ENCODE peak calls at places on chromosomes 12 and 14, in five cellular contexts. Q, H, B, N and F are unnamed samples.

GRCh38 chr12:8048906-8049305 is 16.4 kb downstream of the FOXJ2 start:
- DNase-seq in Q (no peak), N (no peak), H (no peak), B (no peak), F (no peak)

GRCh38 chr14:102363182-102363952 is 626 bp downstream of the TECPR2 start:
- DNase-seq in N (peak; percentile 51), B (no peak), Q (no peak), H (no peak), F (peak; percentile 17)

GRCh38 chr12:33472299-33472698 is 32.7 kb upstream of the SYT10 start:
- DNase-seq in B (no peak), Q (no peak), N (no peak), H (no peak), F (no peak)

GRCh38 chr12:51706206-51706605 is 115.2 kb downstream of the SCN8A start:
- DNase-seq in H (no peak), Q (no peak), N (no peak), B (no peak), F (no peak)

GRCh38 chr14:88078525-88078924 is 73.6 kb downstream of the GPR65 start:
- DNase-seq in H (no peak), N (no peak), Q (no peak), B (no peak), F (no peak)

GRCh38 chr14:99177876-99178630 is 93.9 kb downstream of the BCL11B start:
- DNase-seq in H (no peak), N (no peak), Q (no peak), B (no peak), F (no peak)

GRCh38 chr12:101592931-101593330 is 1.8 kb upstream of the MYBPC1 start:
- DNase-seq in H (no peak), Q (no peak), N (no peak), B (no peak), F (no peak)

GRCh38 chr14:99427632-99428315 is 52.9 kb downstream of the SETD3 start:
- DNase-seq in H (no peak), B (no peak), N (no peak), Q (no peak), F (no peak)

GRCh38 chr12:55806982-55807381 is 10.5 kb downstream of the SARNP start:
- DNase-seq in N (no peak), B (no peak), H (no peak), Q (no peak), F (no peak)

GRCh38 chr14:69316449-69317391 is 56.8 kb downstream of the GALNT16 start:
- DNase-seq in Q (no peak), H (no peak), B (no peak), N (no peak), F (no peak)

GRCh38 chr12:66688836-66689439 is 10.1 kb upstream of the GRIP1 start:
- DNase-seq in B (peak; percentile 41), H (peak; percentile 65), Q (peak; percentile 4), N (peak; percentile 9), F (peak; percentile 38)

GRCh38 chr12:70853326-70853725 is 67.2 kb downstream of the PTPRR start:
- DNase-seq in N (no peak), H (peak; percentile 2), Q (no peak), B (no peak), F (no peak)

GRCh38 chr12:89225808-89226368 is 126.4 kb downstream of the DUSP6 start:
- DNase-seq in Q (no peak), H (no peak), B (no peak), N (no peak), F (no peak)

GRCh38 chr12:97752129-97752528 is 289.5 kb downstream of the RMST start:
- DNase-seq in B (no peak), H (no peak), Q (no peak), N (no peak), F (no peak)

GRCh38 chr14:102007916-102008418 is 43.6 kb downstream of the DYNC1H1 start:
- DNase-seq in N (no peak), H (no peak), Q (no peak), B (no peak), F (no peak)

GRCh38 chr12:50387972-50388478 is 8.4 kb downstream of the FAM186A start:
- DNase-seq in B (no peak), Q (no peak), H (peak; percentile 57), N (no peak), F (no peak)

GRCh38 chr14:94560291-94560665 is 964 bp upstream of the SERPINA4 start:
- DNase-seq in B (no peak), H (no peak), Q (no peak), N (no peak), F (no peak)

GRCh38 chr12:49805409-49805808 is 22.8 kb downstream of the NCKAP5L start:
- DNase-seq in Q (no peak), H (no peak), N (no peak), B (no peak), F (no peak)

GRCh38 chr14:59107819-59108218 is 80.6 kb upstream of the DAAM1 start:
- DNase-seq in Q (no peak), N (no peak), B (no peak), H (no peak), F (no peak)

GRCh38 chr14:54814076-54814475 is 88.5 kb downstream of the GCH1 start:
- DNase-seq in Q (no peak), H (no peak), N (peak; percentile 40), B (no peak), F (peak; percentile 3)

GRCh38 chr12:9244894-9245293 is 36.7 kb upstream of the PZP start:
- DNase-seq in Q (no peak), H (peak; percentile 1), B (no peak), N (no peak), F (no peak)

GRCh38 chr12:113369391-113369790 is 11.0 kb downstream of the PLBD2 start:
- DNase-seq in N (no peak), Q (no peak), H (no peak), B (no peak), F (no peak)

GRCh38 chr14:64117671-64118402 is 176.3 kb downstream of the ESR2 start:
- DNase-seq in N (no peak), Q (no peak), H (no peak), B (no peak), F (no peak)
- TF ChIP-seq GABPA in N (no peak), Q (no peak), H (no peak), B (no peak), F (no peak)

GRCh38 chr14:73277376-73277775 is 40.1 kb downstream of the PAPLN start:
- DNase-seq in B (no peak), Q (no peak), N (no peak), H (no peak), F (no peak)

GRCh38 chr14:73272393-73272792 is 35.1 kb downstream of the PAPLN start:
- DNase-seq in N (no peak), H (no peak), Q (no peak), B (no peak), F (no peak)

GRCh38 chr14:73280903-73281302 is 43.6 kb downstream of the PAPLN start:
- DNase-seq in Q (no peak), H (no peak), B (no peak), N (no peak), F (no peak)

GRCh38 chr14:73273799-73274198 is 36.5 kb downstream of the PAPLN start:
- DNase-seq in Q (no peak), H (no peak), N (no peak), B (no peak), F (no peak)

GRCh38 chr14:73276836-73277235 is 39.5 kb downstream of the PAPLN start:
- DNase-seq in H (no peak), B (no peak), N (no peak), Q (no peak), F (no peak)
- H3K4me3 ChIP-seq in H (no peak overlapping the region), B (no peak overlapping the region), N (no peak overlapping the region), Q (no peak overlapping the region), F (no peak overlapping the region)

GRCh38 chr12:80838024-80838658 is 99.6 kb downstream of the LIN7A start:
- DNase-seq in B (no peak), N (no peak), Q (no peak), H (peak; percentile 43), F (no peak)
- TF ChIP-seq GABPA in B (no peak), N (no peak), Q (no peak), H (no peak), F (no peak)

GRCh38 chr12:57241556-57242310 is 9.3 kb downstream of the STAC3 start:
- DNase-seq in N (no peak), B (no peak), H (no peak), Q (peak; percentile 57), F (no peak)
- H3K4me3 ChIP-seq in N (no peak overlapping the region), B (no peak overlapping the region), H (no peak overlapping the region), Q (peak overlapping the region; percentile 58), F (no peak overlapping the region)

GRCh38 chr12:510071-510825 is 50.5 kb downstream of the B4GALNT3 start:
- DNase-seq in H (no peak), B (peak; percentile 49), Q (peak; percentile 36), N (no peak), F (no peak)
- TF ChIP-seq GABPA in H (no peak), B (no peak), Q (no peak), N (no peak), F (no peak)

DNA sequence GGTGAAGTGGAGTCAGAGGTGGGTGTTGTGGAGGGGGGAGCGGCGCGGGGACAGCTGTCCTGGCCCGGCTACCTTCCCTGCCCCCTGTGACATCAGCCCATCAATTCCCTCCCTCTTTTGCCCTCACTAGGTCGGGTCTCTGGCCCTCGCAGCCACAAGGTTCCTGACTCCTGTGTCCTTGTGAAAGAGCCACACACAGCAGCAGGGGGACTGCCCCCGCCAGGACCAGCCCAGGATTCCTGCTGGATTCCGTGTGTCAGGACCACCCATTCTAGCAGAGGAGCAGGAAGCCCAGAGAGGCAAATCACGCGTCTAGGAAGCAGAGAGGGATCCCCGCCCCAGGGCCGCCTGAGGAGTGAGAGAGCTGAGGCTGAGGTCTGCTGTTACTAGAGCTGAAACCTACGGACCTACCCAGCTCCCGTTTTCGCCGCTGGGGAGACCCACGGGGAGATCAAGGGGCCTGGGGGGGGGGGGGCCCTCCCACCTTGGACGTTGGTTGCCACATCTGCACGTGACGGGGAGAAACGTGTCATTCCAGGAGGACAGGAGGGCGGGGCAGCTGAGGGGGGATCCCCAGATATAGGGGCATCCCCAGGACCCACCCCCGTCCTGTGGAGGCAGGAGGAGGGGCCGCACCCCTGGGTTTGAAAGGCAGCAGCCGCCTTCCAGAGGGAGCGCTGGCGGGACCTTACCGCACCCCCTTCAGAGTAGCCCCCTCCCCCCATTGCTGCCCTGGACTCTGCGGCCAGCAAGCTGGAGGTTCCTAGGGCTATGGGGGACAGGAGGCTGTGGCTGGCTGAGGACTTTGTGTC is 12.5 kb upstream of the INF2 start:
- DNase-seq in B (no peak), N (peak; percentile 36), Q (no peak), H (peak; percentile 55), F (no peak)
- H3K4me3 ChIP-seq in B (peak overlapping the region; percentile 35), N (no peak overlapping the region), Q (no peak overlapping the region), H (peak overlapping the region; percentile 52), F (no peak overlapping the region)